ENCODE peak calls at places on chromosomes 5 and 9, in six cellular contexts. T is hippocampal formation, A is BE2C, V is SHP77, S is GM10248, X is skeletal muscle cell. H is an unnamed sample.

GRCh38 chr5:181173027-181173419 is 25.6 kb downstream of the OR2V2 start:
- DNase-seq in T (no peak), A (no peak), V (no peak), S (peak), X (no peak), H (no peak)

GRCh38 chr9:32385135-32385884 is 867 bp downstream of the ACO1 start:
- DNase-seq in T (no peak), A (no peak), V (no peak), S (no peak), X (no peak), H (no peak)

GRCh38 chr5:78899922-78900362 is 85.2 kb downstream of the ARSB start:
- DNase-seq in T (no peak), A (peak), V (peak), S (peak), X (no peak), H (peak)

GRCh38 chr9:127580371-127580770 is 31.7 kb upstream of the STXBP1 start:
- DNase-seq in T (no peak), A (no peak), V (no peak), S (no peak), X (no peak), H (no peak)

GRCh38 chr5:76468625-76469410 is 65.7 kb downstream of the IQGAP2 start:
- DNase-seq in T (no peak), A (no peak), V (no peak), S (no peak), X (no peak), H (no peak)

GRCh38 chr5:79791843-79792242 is 102.2 kb downstream of the CMYA5 start:
- DNase-seq in T (no peak), A (no peak), V (no peak), S (no peak), X (no peak), H (no peak)

GRCh38 chr5:166509085-166509484 is 1782.4 kb upstream of the WWC1 start:
- DNase-seq in T (no peak), A (no peak), V (no peak), S (no peak), X (no peak), H (peak)

GRCh38 chr9:87504938-87505337 is 7.3 kb downstream of the DAPK1 start:
- DNase-seq in T (no peak), A (no peak), V (no peak), S (no peak), X (no peak), H (no peak)

GRCh38 chr5:6475626-6476312 is 27.1 kb downstream of the UBE2QL1 start:
- DNase-seq in T (no peak), A (peak), V (peak), S (no peak), X (no peak), H (no peak)

GRCh38 chr5:115934388-115934974 is 27.8 kb upstream of the LVRN start:
- DNase-seq in T (no peak), A (no peak), V (no peak), S (no peak), X (no peak), H (no peak)

GRCh38 chr5:33457124-33457523 is 16.4 kb downstream of the TARS1 start:
- DNase-seq in T (no peak), A (no peak), V (no peak), S (no peak), X (no peak), H (no peak)

GRCh38 chr5:81425569-81425968 is 31.6 kb upstream of the ACOT12 start:
- DNase-seq in T (peak), A (no peak), V (peak), S (peak), X (peak), H (peak)

GRCh38 chr9:93244101-93244500 is 60.2 kb downstream of the WNK2 start:
- DNase-seq in T (no peak), A (peak), V (no peak), S (no peak), X (no peak), H (no peak)

GRCh38 chr5:117435203-117435602 is 860.6 kb upstream of the SEMA6A start:
- DNase-seq in T (no peak), A (no peak), V (no peak), S (no peak), X (no peak), H (no peak)

GRCh38 chr9:126957687-126958053 is 43.1 kb downstream of the RALGPS1 start:
- DNase-seq in T (no peak), A (no peak), V (no peak), S (no peak), X (no peak), H (peak)

GRCh38 chr5:17290620-17290974 is 73.2 kb downstream of the BASP1 start:
- DNase-seq in T (no peak), A (no peak), V (no peak), S (no peak), X (no peak), H (no peak)

GRCh38 chr9:37968228-37968672 is 64.3 kb upstream of the SLC25A51 start:
- DNase-seq in T (no peak), A (no peak), V (no peak), S (no peak), X (no peak), H (peak)

GRCh38 chr9:123410281-123410910 is 54.4 kb downstream of the CRB2 start:
- DNase-seq in T (no peak), A (no peak), V (no peak), S (no peak), X (no peak), H (no peak)

GRCh38 chr9:90878562-90878961 is 76.9 kb downstream of the SYK start:
- DNase-seq in T (no peak), A (no peak), V (no peak), S (no peak), X (no peak), H (no peak)

GRCh38 chr9:94210616-94211603 is 48.2 kb upstream of the ZNF169 start:
- DNase-seq in T (no peak), A (no peak), V (no peak), S (no peak), X (no peak), H (peak)

GRCh38 chr5:82347213-82347947 is 69.2 kb upstream of the RPS23 start:
- DNase-seq in T (peak), A (no peak), V (no peak), S (no peak), X (peak), H (peak)

GRCh38 chr9:91349115-91349555 is 12.6 kb downstream of the AUH start:
- DNase-seq in T (no peak), A (no peak), V (no peak), S (peak), X (no peak), H (no peak)

GRCh38 chr9:124680714-124681390 is 90.3 kb downstream of the NR6A1 start:
- DNase-seq in T (no peak), A (no peak), V (no peak), S (no peak), X (no peak), H (no peak)

GRCh38 chr5:179801304-179802206 is 5.1 kb downstream of the MGAT4B start:
- DNase-seq in T (no peak), A (peak), V (no peak), S (peak), X (peak), H (no peak)

GRCh38 chr9:133114451-133114885 is 6.6 kb downstream of the RALGDS start:
- DNase-seq in T (peak), A (peak), V (peak), S (no peak), X (no peak), H (peak)

GRCh38 chr9:71446499-71447411 is 321.6 kb downstream of the CEMIP2 start:
- DNase-seq in T (no peak), A (peak), V (peak), S (peak), X (peak), H (peak)

GRCh38 chr5:61866930-61867329 is 439.1 kb upstream of the KIF2A start:
- DNase-seq in T (no peak), A (no peak), V (no peak), S (peak), X (peak), H (peak)

GRCh38 chr9:72772641-72773040 is 180.2 kb downstream of the ALDH1A1 start:
- DNase-seq in T (no peak), A (no peak), V (no peak), S (no peak), X (no peak), H (no peak)

GRCh38 chr9:105187781-105188180 is 56.7 kb upstream of the SLC44A1 start:
- DNase-seq in T (no peak), A (no peak), V (no peak), S (no peak), X (peak), H (peak)

GRCh38 chr9:91420471-91421021 is 3.1 kb downstream of the NFIL3 start:
- DNase-seq in T (no peak), A (no peak), V (no peak), S (no peak), X (no peak), H (no peak)

H was measured in RPMI7951.